ENCODE peak calls at places on chromosomes 5 and 9, in six cellular contexts. One of them, this sample, is unnamed.

GRCh38 chr9:4762108-4762888 is 21.3 kb upstream of the AK3 start:
- DNase-seq in HCEC 1CT: peak
- DNase-seq in activated T-helper 2 cell treated with anti-CD3 and anti-CD28 coated beads, Interferon-gamma antibody, Interleukin-2, Interleukin-4, amounts not matched to agents 10 μg/mL and 5 μg/mL and 100 μg/mL, durations not matched to agents 14 hours and 24 hours and 36 hours: peak
- DNase-seq in EH: peak
- DNase-seq in PC-9: peak
- DNase-seq in SK-N-SH: peak
- DNase-seq in this sample: peak

GRCh38 chr5:109327572-109327971 is 82.2 kb downstream of the PJA2 start:
- DNase-seq in HCEC 1CT: no peak
- DNase-seq in activated T-helper 2 cell treated with anti-CD3 and anti-CD28 coated beads, Interferon-gamma antibody, Interleukin-2, Interleukin-4, amounts not matched to agents 10 μg/mL and 5 μg/mL and 100 μg/mL, durations not matched to agents 14 hours and 24 hours and 36 hours: no peak
- DNase-seq in EH: no peak
- DNase-seq in PC-9: no peak
- DNase-seq in SK-N-SH: no peak
- DNase-seq in this sample: no peak

GRCh38 chr5:141903261-141903660 is 20.4 kb upstream of the DELE1 start:
- DNase-seq in HCEC 1CT: no peak
- DNase-seq in activated T-helper 2 cell treated with anti-CD3 and anti-CD28 coated beads, Interferon-gamma antibody, Interleukin-2, Interleukin-4, amounts not matched to agents 10 μg/mL and 5 μg/mL and 100 μg/mL, durations not matched to agents 14 hours and 24 hours and 36 hours: no peak
- DNase-seq in EH: no peak
- DNase-seq in PC-9: no peak
- DNase-seq in SK-N-SH: no peak
- DNase-seq in this sample: no peak

GRCh38 chr5:139193928-139194327 is 4.2 kb downstream of the SIL1 start:
- DNase-seq in HCEC 1CT: no peak
- DNase-seq in activated T-helper 2 cell treated with anti-CD3 and anti-CD28 coated beads, Interferon-gamma antibody, Interleukin-2, Interleukin-4, amounts not matched to agents 10 μg/mL and 5 μg/mL and 100 μg/mL, durations not matched to agents 14 hours and 24 hours and 36 hours: no peak
- DNase-seq in EH: no peak
- DNase-seq in PC-9: no peak
- DNase-seq in SK-N-SH: no peak
- DNase-seq in this sample: no peak

GRCh38 chr9:8234286-8234819 is 434.8 kb upstream of the DMAC1 start:
- DNase-seq in HCEC 1CT: no peak
- DNase-seq in activated T-helper 2 cell treated with anti-CD3 and anti-CD28 coated beads, Interferon-gamma antibody, Interleukin-2, Interleukin-4, amounts not matched to agents 10 μg/mL and 5 μg/mL and 100 μg/mL, durations not matched to agents 14 hours and 24 hours and 36 hours: no peak
- DNase-seq in EH: no peak
- DNase-seq in PC-9: no peak
- DNase-seq in SK-N-SH: no peak
- DNase-seq in this sample: no peak

GRCh38 chr5:9924614-9925013 is 294.5 kb upstream of the TAS2R1 start:
- DNase-seq in HCEC 1CT: peak
- DNase-seq in activated T-helper 2 cell treated with anti-CD3 and anti-CD28 coated beads, Interferon-gamma antibody, Interleukin-2, Interleukin-4, amounts not matched to agents 10 μg/mL and 5 μg/mL and 100 μg/mL, durations not matched to agents 14 hours and 24 hours and 36 hours: no peak
- DNase-seq in EH: peak
- DNase-seq in PC-9: no peak
- DNase-seq in SK-N-SH: no peak
- DNase-seq in this sample: peak

GRCh38 chr5:31626156-31626555 is 12.8 kb upstream of the PDZD2 start:
- DNase-seq in HCEC 1CT: no peak
- DNase-seq in activated T-helper 2 cell treated with anti-CD3 and anti-CD28 coated beads, Interferon-gamma antibody, Interleukin-2, Interleukin-4, amounts not matched to agents 10 μg/mL and 5 μg/mL and 100 μg/mL, durations not matched to agents 14 hours and 24 hours and 36 hours: no peak
- DNase-seq in EH: no peak
- DNase-seq in PC-9: no peak
- DNase-seq in SK-N-SH: peak
- DNase-seq in this sample: no peak

GRCh38 chr5:407801-408268 is 35.1 kb upstream of the EXOC3 start:
- DNase-seq in HCEC 1CT: no peak
- DNase-seq in activated T-helper 2 cell treated with anti-CD3 and anti-CD28 coated beads, Interferon-gamma antibody, Interleukin-2, Interleukin-4, amounts not matched to agents 10 μg/mL and 5 μg/mL and 100 μg/mL, durations not matched to agents 14 hours and 24 hours and 36 hours: no peak
- DNase-seq in EH: no peak
- DNase-seq in PC-9: no peak
- DNase-seq in SK-N-SH: no peak
- DNase-seq in this sample: no peak

GRCh38 chr5:169581580-169582227 is 1.9 kb upstream of the SPDL1 start:
- DNase-seq in HCEC 1CT: peak
- DNase-seq in activated T-helper 2 cell treated with anti-CD3 and anti-CD28 coated beads, Interferon-gamma antibody, Interleukin-2, Interleukin-4, amounts not matched to agents 10 μg/mL and 5 μg/mL and 100 μg/mL, durations not matched to agents 14 hours and 24 hours and 36 hours: peak
- DNase-seq in EH: peak
- DNase-seq in PC-9: peak
- DNase-seq in SK-N-SH: peak
- DNase-seq in this sample: peak

GRCh38 chr5:142636093-142636492 is 49.8 kb downstream of the FGF1 start:
- DNase-seq in HCEC 1CT: no peak
- DNase-seq in activated T-helper 2 cell treated with anti-CD3 and anti-CD28 coated beads, Interferon-gamma antibody, Interleukin-2, Interleukin-4, amounts not matched to agents 10 μg/mL and 5 μg/mL and 100 μg/mL, durations not matched to agents 14 hours and 24 hours and 36 hours: no peak
- DNase-seq in EH: no peak
- DNase-seq in PC-9: no peak
- DNase-seq in SK-N-SH: peak
- DNase-seq in this sample: no peak

GRCh38 chr9:89022071-89022721 is 30.9 kb downstream of the S1PR3 start:
- DNase-seq in HCEC 1CT: no peak
- DNase-seq in activated T-helper 2 cell treated with anti-CD3 and anti-CD28 coated beads, Interferon-gamma antibody, Interleukin-2, Interleukin-4, amounts not matched to agents 10 μg/mL and 5 μg/mL and 100 μg/mL, durations not matched to agents 14 hours and 24 hours and 36 hours: no peak
- DNase-seq in EH: no peak
- DNase-seq in PC-9: peak
- DNase-seq in SK-N-SH: no peak
- DNase-seq in this sample: peak

GRCh38 chr5:120538149-120538548 is 74.0 kb downstream of the PRR16 start:
- DNase-seq in HCEC 1CT: peak
- DNase-seq in activated T-helper 2 cell treated with anti-CD3 and anti-CD28 coated beads, Interferon-gamma antibody, Interleukin-2, Interleukin-4, amounts not matched to agents 10 μg/mL and 5 μg/mL and 100 μg/mL, durations not matched to agents 14 hours and 24 hours and 36 hours: no peak
- DNase-seq in EH: peak
- DNase-seq in PC-9: no peak
- DNase-seq in SK-N-SH: no peak
- DNase-seq in this sample: peak

GRCh38 chr9:125701351-125701750 is 5.7 kb downstream of the MAPKAP1 start:
- DNase-seq in HCEC 1CT: peak
- DNase-seq in activated T-helper 2 cell treated with anti-CD3 and anti-CD28 coated beads, Interferon-gamma antibody, Interleukin-2, Interleukin-4, amounts not matched to agents 10 μg/mL and 5 μg/mL and 100 μg/mL, durations not matched to agents 14 hours and 24 hours and 36 hours: no peak
- DNase-seq in EH: peak
- DNase-seq in PC-9: no peak
- DNase-seq in SK-N-SH: no peak
- DNase-seq in this sample: peak

GRCh38 chr9:22237497-22238363 is 208.9 kb upstream of the DMRTA1 start:
- DNase-seq in HCEC 1CT: peak
- DNase-seq in activated T-helper 2 cell treated with anti-CD3 and anti-CD28 coated beads, Interferon-gamma antibody, Interleukin-2, Interleukin-4, amounts not matched to agents 10 μg/mL and 5 μg/mL and 100 μg/mL, durations not matched to agents 14 hours and 24 hours and 36 hours: no peak
- DNase-seq in EH: peak
- DNase-seq in PC-9: no peak
- DNase-seq in SK-N-SH: no peak
- DNase-seq in this sample: peak

GRCh38 chr9:78856144-78856543 is 559.2 kb downstream of the PSAT1 start:
- DNase-seq in HCEC 1CT: peak
- DNase-seq in activated T-helper 2 cell treated with anti-CD3 and anti-CD28 coated beads, Interferon-gamma antibody, Interleukin-2, Interleukin-4, amounts not matched to agents 10 μg/mL and 5 μg/mL and 100 μg/mL, durations not matched to agents 14 hours and 24 hours and 36 hours: no peak
- DNase-seq in EH: peak
- DNase-seq in PC-9: no peak
- DNase-seq in SK-N-SH: peak
- DNase-seq in this sample: peak

GRCh38 chr9:125829743-125830142 is 82.6 kb downstream of the PBX3 start:
- DNase-seq in HCEC 1CT: peak
- DNase-seq in activated T-helper 2 cell treated with anti-CD3 and anti-CD28 coated beads, Interferon-gamma antibody, Interleukin-2, Interleukin-4, amounts not matched to agents 10 μg/mL and 5 μg/mL and 100 μg/mL, durations not matched to agents 14 hours and 24 hours and 36 hours: peak
- DNase-seq in EH: no peak
- DNase-seq in PC-9: no peak
- DNase-seq in SK-N-SH: peak
- DNase-seq in this sample: peak

GRCh38 chr5:89595065-89595464 is 712.1 kb upstream of the MEF2C start:
- DNase-seq in HCEC 1CT: peak
- DNase-seq in activated T-helper 2 cell treated with anti-CD3 and anti-CD28 coated beads, Interferon-gamma antibody, Interleukin-2, Interleukin-4, amounts not matched to agents 10 μg/mL and 5 μg/mL and 100 μg/mL, durations not matched to agents 14 hours and 24 hours and 36 hours: no peak
- DNase-seq in EH: no peak
- DNase-seq in PC-9: no peak
- DNase-seq in SK-N-SH: no peak
- DNase-seq in this sample: no peak

GRCh38 chr9:21552244-21552825 is 70.2 kb upstream of the IFNE start:
- DNase-seq in HCEC 1CT: no peak
- DNase-seq in activated T-helper 2 cell treated with anti-CD3 and anti-CD28 coated beads, Interferon-gamma antibody, Interleukin-2, Interleukin-4, amounts not matched to agents 10 μg/mL and 5 μg/mL and 100 μg/mL, durations not matched to agents 14 hours and 24 hours and 36 hours: no peak
- DNase-seq in EH: no peak
- DNase-seq in PC-9: no peak
- DNase-seq in SK-N-SH: no peak
- DNase-seq in this sample: no peak

GRCh38 chr5:69528015-69528414 is 32.0 kb upstream of the GTF2H2C start:
- DNase-seq in HCEC 1CT: no peak
- DNase-seq in activated T-helper 2 cell treated with anti-CD3 and anti-CD28 coated beads, Interferon-gamma antibody, Interleukin-2, Interleukin-4, amounts not matched to agents 10 μg/mL and 5 μg/mL and 100 μg/mL, durations not matched to agents 14 hours and 24 hours and 36 hours: no peak
- DNase-seq in EH: no peak
- DNase-seq in PC-9: peak
- DNase-seq in SK-N-SH: no peak
- DNase-seq in this sample: no peak

GRCh38 chr9:16044116-16044881 is 491.5 kb downstream of the CCDC171 start:
- DNase-seq in HCEC 1CT: peak
- DNase-seq in activated T-helper 2 cell treated with anti-CD3 and anti-CD28 coated beads, Interferon-gamma antibody, Interleukin-2, Interleukin-4, amounts not matched to agents 10 μg/mL and 5 μg/mL and 100 μg/mL, durations not matched to agents 14 hours and 24 hours and 36 hours: no peak
- DNase-seq in EH: peak
- DNase-seq in PC-9: no peak
- DNase-seq in SK-N-SH: no peak
- DNase-seq in this sample: peak

GRCh38 chr9:88747768-88748167 is 212.8 kb downstream of the NXNL2 start:
- DNase-seq in HCEC 1CT: peak
- DNase-seq in activated T-helper 2 cell treated with anti-CD3 and anti-CD28 coated beads, Interferon-gamma antibody, Interleukin-2, Interleukin-4, amounts not matched to agents 10 μg/mL and 5 μg/mL and 100 μg/mL, durations not matched to agents 14 hours and 24 hours and 36 hours: no peak
- DNase-seq in EH: peak
- DNase-seq in PC-9: peak
- DNase-seq in SK-N-SH: no peak
- DNase-seq in this sample: peak

GRCh38 chr5:158234323-158235158 is 375.6 kb upstream of the CLINT1 start:
- DNase-seq in HCEC 1CT: no peak
- DNase-seq in activated T-helper 2 cell treated with anti-CD3 and anti-CD28 coated beads, Interferon-gamma antibody, Interleukin-2, Interleukin-4, amounts not matched to agents 10 μg/mL and 5 μg/mL and 100 μg/mL, durations not matched to agents 14 hours and 24 hours and 36 hours: no peak
- DNase-seq in EH: no peak
- DNase-seq in PC-9: no peak
- DNase-seq in SK-N-SH: no peak
- DNase-seq in this sample: no peak

GRCh38 chr9:3498691-3499090 is 27.1 kb downstream of the RFX3 start:
- DNase-seq in HCEC 1CT: no peak
- DNase-seq in activated T-helper 2 cell treated with anti-CD3 and anti-CD28 coated beads, Interferon-gamma antibody, Interleukin-2, Interleukin-4, amounts not matched to agents 10 μg/mL and 5 μg/mL and 100 μg/mL, durations not matched to agents 14 hours and 24 hours and 36 hours: no peak
- DNase-seq in EH: peak
- DNase-seq in PC-9: no peak
- DNase-seq in SK-N-SH: peak
- DNase-seq in this sample: peak

GRCh38 chr5:101206534-101206933 is 303.5 kb upstream of the ST8SIA4 start:
- DNase-seq in HCEC 1CT: no peak
- DNase-seq in activated T-helper 2 cell treated with anti-CD3 and anti-CD28 coated beads, Interferon-gamma antibody, Interleukin-2, Interleukin-4, amounts not matched to agents 10 μg/mL and 5 μg/mL and 100 μg/mL, durations not matched to agents 14 hours and 24 hours and 36 hours: no peak
- DNase-seq in EH: no peak
- DNase-seq in PC-9: no peak
- DNase-seq in SK-N-SH: no peak
- DNase-seq in this sample: no peak

GRCh38 chr9:35279946-35280345 is 118.1 kb downstream of the UNC13B start:
- DNase-seq in HCEC 1CT: no peak
- DNase-seq in activated T-helper 2 cell treated with anti-CD3 and anti-CD28 coated beads, Interferon-gamma antibody, Interleukin-2, Interleukin-4, amounts not matched to agents 10 μg/mL and 5 μg/mL and 100 μg/mL, durations not matched to agents 14 hours and 24 hours and 36 hours: no peak
- DNase-seq in EH: no peak
- DNase-seq in PC-9: no peak
- DNase-seq in SK-N-SH: no peak
- DNase-seq in this sample: no peak

GRCh38 chr9:95316794-95317118 is 753 bp downstream of the FANCC start:
- DNase-seq in HCEC 1CT: peak
- DNase-seq in activated T-helper 2 cell treated with anti-CD3 and anti-CD28 coated beads, Interferon-gamma antibody, Interleukin-2, Interleukin-4, amounts not matched to agents 10 μg/mL and 5 μg/mL and 100 μg/mL, durations not matched to agents 14 hours and 24 hours and 36 hours: no peak
- DNase-seq in EH: peak
- DNase-seq in PC-9: peak
- DNase-seq in SK-N-SH: peak
- DNase-seq in this sample: peak

GRCh38 chr5:146042628-146043279 is 62.6 kb downstream of the PLAC8L1 start:
- DNase-seq in HCEC 1CT: peak
- DNase-seq in activated T-helper 2 cell treated with anti-CD3 and anti-CD28 coated beads, Interferon-gamma antibody, Interleukin-2, Interleukin-4, amounts not matched to agents 10 μg/mL and 5 μg/mL and 100 μg/mL, durations not matched to agents 14 hours and 24 hours and 36 hours: no peak
- DNase-seq in EH: peak
- DNase-seq in PC-9: peak
- DNase-seq in SK-N-SH: no peak
- DNase-seq in this sample: peak

GRCh38 chr9:132384376-132384775 is 22.3 kb downstream of the TTF1 start:
- DNase-seq in HCEC 1CT: no peak
- DNase-seq in activated T-helper 2 cell treated with anti-CD3 and anti-CD28 coated beads, Interferon-gamma antibody, Interleukin-2, Interleukin-4, amounts not matched to agents 10 μg/mL and 5 μg/mL and 100 μg/mL, durations not matched to agents 14 hours and 24 hours and 36 hours: no peak
- DNase-seq in EH: no peak
- DNase-seq in PC-9: no peak
- DNase-seq in SK-N-SH: no peak
- DNase-seq in this sample: no peak

GRCh38 chr5:42612997-42613396 is 143.6 kb upstream of the CCDC152 start:
- DNase-seq in HCEC 1CT: no peak
- DNase-seq in activated T-helper 2 cell treated with anti-CD3 and anti-CD28 coated beads, Interferon-gamma antibody, Interleukin-2, Interleukin-4, amounts not matched to agents 10 μg/mL and 5 μg/mL and 100 μg/mL, durations not matched to agents 14 hours and 24 hours and 36 hours: no peak
- DNase-seq in EH: no peak
- DNase-seq in PC-9: no peak
- DNase-seq in SK-N-SH: no peak
- DNase-seq in this sample: peak

GRCh38 chr9:126609711-126610388 is 3.9 kb upstream of the LMX1B start:
- DNase-seq in HCEC 1CT: no peak
- DNase-seq in activated T-helper 2 cell treated with anti-CD3 and anti-CD28 coated beads, Interferon-gamma antibody, Interleukin-2, Interleukin-4, amounts not matched to agents 10 μg/mL and 5 μg/mL and 100 μg/mL, durations not matched to agents 14 hours and 24 hours and 36 hours: no peak
- DNase-seq in EH: no peak
- DNase-seq in PC-9: no peak
- DNase-seq in SK-N-SH: no peak
- DNase-seq in this sample: no peak

GRCh38 chr5:113505181-113505580 is 8.3 kb upstream of the YTHDC2 start:
- DNase-seq in HCEC 1CT: peak
- DNase-seq in activated T-helper 2 cell treated with anti-CD3 and anti-CD28 coated beads, Interferon-gamma antibody, Interleukin-2, Interleukin-4, amounts not matched to agents 10 μg/mL and 5 μg/mL and 100 μg/mL, durations not matched to agents 14 hours and 24 hours and 36 hours: no peak
- DNase-seq in EH: peak
- DNase-seq in PC-9: no peak
- DNase-seq in SK-N-SH: no peak
- DNase-seq in this sample: peak

GRCh38 chr9:128098017-128098935 is 29.3 kb downstream of the PTGES2 start:
- DNase-seq in HCEC 1CT: peak
- DNase-seq in activated T-helper 2 cell treated with anti-CD3 and anti-CD28 coated beads, Interferon-gamma antibody, Interleukin-2, Interleukin-4, amounts not matched to agents 10 μg/mL and 5 μg/mL and 100 μg/mL, durations not matched to agents 14 hours and 24 hours and 36 hours: no peak
- DNase-seq in EH: peak
- DNase-seq in PC-9: peak
- DNase-seq in SK-N-SH: peak
- DNase-seq in this sample: peak

GRCh38 chr9:131095666-131096489 is 453 bp upstream of the AIF1L start:
- DNase-seq in HCEC 1CT: no peak
- DNase-seq in activated T-helper 2 cell treated with anti-CD3 and anti-CD28 coated beads, Interferon-gamma antibody, Interleukin-2, Interleukin-4, amounts not matched to agents 10 μg/mL and 5 μg/mL and 100 μg/mL, durations not matched to agents 14 hours and 24 hours and 36 hours: peak
- DNase-seq in EH: peak
- DNase-seq in PC-9: no peak
- DNase-seq in SK-N-SH: peak
- DNase-seq in this sample: no peak

GRCh38 chr9:112091805-112092204 is 83.3 kb downstream of the SUSD1 start:
- DNase-seq in HCEC 1CT: peak
- DNase-seq in activated T-helper 2 cell treated with anti-CD3 and anti-CD28 coated beads, Interferon-gamma antibody, Interleukin-2, Interleukin-4, amounts not matched to agents 10 μg/mL and 5 μg/mL and 100 μg/mL, durations not matched to agents 14 hours and 24 hours and 36 hours: no peak
- DNase-seq in EH: peak
- DNase-seq in PC-9: no peak
- DNase-seq in SK-N-SH: no peak
- DNase-seq in this sample: peak

GRCh38 chr9:131757549-131757948 is 17.7 kb upstream of the RAPGEF1 start:
- DNase-seq in HCEC 1CT: no peak
- DNase-seq in activated T-helper 2 cell treated with anti-CD3 and anti-CD28 coated beads, Interferon-gamma antibody, Interleukin-2, Interleukin-4, amounts not matched to agents 10 μg/mL and 5 μg/mL and 100 μg/mL, durations not matched to agents 14 hours and 24 hours and 36 hours: no peak
- DNase-seq in EH: no peak
- DNase-seq in PC-9: no peak
- DNase-seq in SK-N-SH: no peak
- DNase-seq in this sample: no peak

GRCh38 chr5:6504677-6505414 is 56.2 kb downstream of the UBE2QL1 start:
- DNase-seq in HCEC 1CT: peak
- DNase-seq in activated T-helper 2 cell treated with anti-CD3 and anti-CD28 coated beads, Interferon-gamma antibody, Interleukin-2, Interleukin-4, amounts not matched to agents 10 μg/mL and 5 μg/mL and 100 μg/mL, durations not matched to agents 14 hours and 24 hours and 36 hours: no peak
- DNase-seq in EH: peak
- DNase-seq in PC-9: no peak
- DNase-seq in SK-N-SH: no peak
- DNase-seq in this sample: peak